ENCODE peak calls at places on chromosomes 4 and X, in ten cellular contexts. One of them, this sample, is unnamed.

GRCh38 chr4:73170518-73171198 is 87.9 kb downstream of the ANKRD17 start:
- DNase-seq in foreskin fibroblast: no peak
- DNase-seq in astrocyte: no peak
- DNase-seq in choroid plexus epithelial cell: no peak
- DNase-seq in heart right ventricle: no peak
- DNase-seq in tibial nerve: no peak
- DNase-seq in keratinocyte: no peak
- DNase-seq in cardiac muscle cell: no peak
- DNase-seq in fibroblast of mammary gland: no peak
- DNase-seq in mucosa of descending colon: no peak
- DNase-seq in this sample: no peak

GRCh38 chr4:2796261-2797187 is 3.6 kb downstream of the SH3BP2 start:
- DNase-seq in foreskin fibroblast: peak; percentile 78
- DNase-seq in astrocyte: peak; percentile 46
- DNase-seq in choroid plexus epithelial cell: peak; percentile 53
- DNase-seq in heart right ventricle: no peak
- DNase-seq in tibial nerve: peak; percentile 25
- DNase-seq in keratinocyte: peak; percentile 69
- DNase-seq in cardiac muscle cell: no peak
- DNase-seq in fibroblast of mammary gland: no peak
- DNase-seq in mucosa of descending colon: peak; percentile 92
- DNase-seq in this sample: peak; percentile 72

GRCh38 chr4:128574706-128575105 is 234.8 kb upstream of the JADE1 start:
- DNase-seq in foreskin fibroblast: no peak
- DNase-seq in astrocyte: peak; percentile 30
- DNase-seq in choroid plexus epithelial cell: peak; percentile 95
- DNase-seq in heart right ventricle: peak; percentile 60
- DNase-seq in tibial nerve: peak; percentile 46
- DNase-seq in keratinocyte: no peak
- DNase-seq in cardiac muscle cell: peak; percentile 65
- DNase-seq in fibroblast of mammary gland: peak; percentile 80
- DNase-seq in mucosa of descending colon: no peak
- DNase-seq in this sample: no peak

GRCh38 chrX:22124098-22124497 is 92.0 kb downstream of the PHEX start:
- DNase-seq in foreskin fibroblast: no peak
- DNase-seq in astrocyte: peak; percentile 8
- DNase-seq in choroid plexus epithelial cell: no peak
- DNase-seq in heart right ventricle: no peak
- DNase-seq in tibial nerve: no peak
- DNase-seq in keratinocyte: no peak
- DNase-seq in cardiac muscle cell: no peak
- DNase-seq in fibroblast of mammary gland: peak; percentile 44
- DNase-seq in mucosa of descending colon: no peak
- DNase-seq in this sample: no peak

GRCh38 chr4:93084599-93085305 is 743.8 kb upstream of the ATOH1 start:
- DNase-seq in foreskin fibroblast: no peak
- DNase-seq in astrocyte: peak; percentile 1
- DNase-seq in choroid plexus epithelial cell: peak; percentile 0
- DNase-seq in heart right ventricle: no peak
- DNase-seq in tibial nerve: no peak
- DNase-seq in keratinocyte: no peak
- DNase-seq in cardiac muscle cell: no peak
- DNase-seq in fibroblast of mammary gland: no peak
- DNase-seq in mucosa of descending colon: peak; percentile 18
- DNase-seq in this sample: no peak

GRCh38 chrX:33086886-33087285 is 124.5 kb downstream of the DMD start:
- DNase-seq in foreskin fibroblast: no peak
- DNase-seq in astrocyte: no peak
- DNase-seq in choroid plexus epithelial cell: no peak
- DNase-seq in heart right ventricle: no peak
- DNase-seq in tibial nerve: no peak
- DNase-seq in keratinocyte: no peak
- DNase-seq in cardiac muscle cell: no peak
- DNase-seq in fibroblast of mammary gland: no peak
- DNase-seq in mucosa of descending colon: no peak
- DNase-seq in this sample: no peak

GRCh38 chr4:156838761-156839160 is 132.8 kb downstream of the PDGFC start:
- DNase-seq in foreskin fibroblast: no peak
- DNase-seq in astrocyte: peak; percentile 19
- DNase-seq in choroid plexus epithelial cell: peak; percentile 42
- DNase-seq in heart right ventricle: no peak
- DNase-seq in tibial nerve: no peak
- DNase-seq in keratinocyte: no peak
- DNase-seq in cardiac muscle cell: no peak
- DNase-seq in fibroblast of mammary gland: peak; percentile 46
- DNase-seq in mucosa of descending colon: no peak
- DNase-seq in this sample: no peak

GRCh38 chr4:88779431-88779830 is 81.8 kb upstream of the NAP1L5 start:
- DNase-seq in foreskin fibroblast: no peak
- DNase-seq in astrocyte: peak; percentile 86
- DNase-seq in choroid plexus epithelial cell: peak; percentile 64
- DNase-seq in heart right ventricle: no peak
- DNase-seq in tibial nerve: no peak
- DNase-seq in keratinocyte: no peak
- DNase-seq in cardiac muscle cell: no peak
- DNase-seq in fibroblast of mammary gland: no peak
- DNase-seq in mucosa of descending colon: no peak
- DNase-seq in this sample: no peak

GRCh38 chrX:39599339-39599738 is 498.4 kb downstream of the BCOR start:
- DNase-seq in foreskin fibroblast: no peak
- DNase-seq in astrocyte: no peak
- DNase-seq in choroid plexus epithelial cell: no peak
- DNase-seq in heart right ventricle: no peak
- DNase-seq in tibial nerve: no peak
- DNase-seq in keratinocyte: peak; percentile 17
- DNase-seq in cardiac muscle cell: no peak
- DNase-seq in fibroblast of mammary gland: no peak
- DNase-seq in mucosa of descending colon: no peak
- DNase-seq in this sample: no peak

GRCh38 chr4:153438916-153439756 is 27.0 kb upstream of the TMEM131L start:
- DNase-seq in foreskin fibroblast: no peak
- DNase-seq in astrocyte: no peak
- DNase-seq in choroid plexus epithelial cell: no peak
- DNase-seq in heart right ventricle: no peak
- DNase-seq in tibial nerve: no peak
- DNase-seq in keratinocyte: no peak
- DNase-seq in cardiac muscle cell: no peak
- DNase-seq in fibroblast of mammary gland: no peak
- DNase-seq in mucosa of descending colon: no peak
- DNase-seq in this sample: no peak

GRCh38 chrX:23332101-23332887 is 2.4 kb upstream of the PTCHD1 start:
- DNase-seq in foreskin fibroblast: no peak
- DNase-seq in astrocyte: no peak
- DNase-seq in choroid plexus epithelial cell: no peak
- DNase-seq in heart right ventricle: no peak
- DNase-seq in tibial nerve: no peak
- DNase-seq in keratinocyte: no peak
- DNase-seq in cardiac muscle cell: peak; percentile 21
- DNase-seq in fibroblast of mammary gland: no peak
- DNase-seq in mucosa of descending colon: no peak
- DNase-seq in this sample: no peak

GRCh38 chrX:153209347-153209746 is 30.3 kb downstream of the MAGEA1 start:
- DNase-seq in foreskin fibroblast: no peak
- DNase-seq in astrocyte: no peak
- DNase-seq in choroid plexus epithelial cell: peak; percentile 19
- DNase-seq in heart right ventricle: no peak
- DNase-seq in tibial nerve: no peak
- DNase-seq in keratinocyte: no peak
- DNase-seq in cardiac muscle cell: no peak
- DNase-seq in fibroblast of mammary gland: no peak
- DNase-seq in mucosa of descending colon: no peak
- DNase-seq in this sample: no peak

GRCh38 chrX:72102760-72103159 is 29.0 kb downstream of the RTL5 start:
- DNase-seq in foreskin fibroblast: no peak
- DNase-seq in astrocyte: no peak
- DNase-seq in choroid plexus epithelial cell: no peak
- DNase-seq in heart right ventricle: no peak
- DNase-seq in tibial nerve: no peak
- DNase-seq in keratinocyte: no peak
- DNase-seq in cardiac muscle cell: no peak
- DNase-seq in fibroblast of mammary gland: no peak
- DNase-seq in mucosa of descending colon: no peak
- DNase-seq in this sample: no peak

GRCh38 chr4:184383497-184384055 is 90.8 kb downstream of the IRF2 start:
- DNase-seq in foreskin fibroblast: peak; percentile 94
- DNase-seq in astrocyte: peak; percentile 95
- DNase-seq in choroid plexus epithelial cell: peak; percentile 97
- DNase-seq in heart right ventricle: no peak
- DNase-seq in tibial nerve: no peak
- DNase-seq in keratinocyte: peak; percentile 76
- DNase-seq in cardiac muscle cell: no peak
- DNase-seq in fibroblast of mammary gland: peak; percentile 98
- DNase-seq in mucosa of descending colon: no peak
- DNase-seq in this sample: peak; percentile 88

GRCh38 chrX:7828594-7828993 is 14.4 kb upstream of the VCX start:
- DNase-seq in foreskin fibroblast: no peak
- DNase-seq in astrocyte: no peak
- DNase-seq in choroid plexus epithelial cell: no peak
- DNase-seq in heart right ventricle: no peak
- DNase-seq in tibial nerve: no peak
- DNase-seq in keratinocyte: no peak
- DNase-seq in cardiac muscle cell: peak; percentile 18
- DNase-seq in fibroblast of mammary gland: peak; percentile 27
- DNase-seq in mucosa of descending colon: no peak
- DNase-seq in this sample: no peak

DNA sequence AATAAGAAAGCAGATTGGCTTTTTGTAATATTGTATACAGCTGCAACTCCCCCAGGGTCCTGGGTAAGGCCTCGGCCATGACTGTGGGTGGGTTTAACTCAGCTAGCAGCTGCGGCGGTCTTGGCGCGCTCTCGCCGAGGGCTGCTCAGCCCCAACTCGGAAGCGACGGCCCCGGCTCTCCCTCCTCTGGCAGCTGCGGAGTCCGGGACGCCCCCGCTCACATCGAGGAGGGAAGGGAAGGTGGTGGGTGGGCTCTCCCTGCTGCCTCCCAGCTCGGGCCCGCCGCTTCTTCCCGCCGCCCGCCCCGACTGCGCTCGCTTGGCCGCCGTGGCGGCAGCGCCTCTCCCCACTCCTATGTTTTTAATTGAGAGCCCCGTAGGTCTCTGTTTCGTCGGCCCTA is 51.3 kb downstream of the GPR50 start:
- DNase-seq in foreskin fibroblast: no peak
- DNase-seq in astrocyte: no peak
- DNase-seq in choroid plexus epithelial cell: no peak
- DNase-seq in heart right ventricle: no peak
- DNase-seq in tibial nerve: no peak
- DNase-seq in keratinocyte: no peak
- DNase-seq in cardiac muscle cell: no peak
- DNase-seq in fibroblast of mammary gland: no peak
- DNase-seq in mucosa of descending colon: no peak
- DNase-seq in this sample: no peak
- TF ChIP-seq CTCF in foreskin fibroblast: no peak
- TF ChIP-seq CTCF in astrocyte: no peak
- TF ChIP-seq CTCF in choroid plexus epithelial cell: no peak
- TF ChIP-seq CTCF in heart right ventricle: no peak
- TF ChIP-seq CTCF in tibial nerve: no peak
- TF ChIP-seq CTCF in keratinocyte: no peak
- TF ChIP-seq CTCF in cardiac muscle cell: no peak
- TF ChIP-seq CTCF in fibroblast of mammary gland: no peak
- TF ChIP-seq CTCF in mucosa of descending colon: no peak
- TF ChIP-seq CTCF in this sample: no peak

DNA sequence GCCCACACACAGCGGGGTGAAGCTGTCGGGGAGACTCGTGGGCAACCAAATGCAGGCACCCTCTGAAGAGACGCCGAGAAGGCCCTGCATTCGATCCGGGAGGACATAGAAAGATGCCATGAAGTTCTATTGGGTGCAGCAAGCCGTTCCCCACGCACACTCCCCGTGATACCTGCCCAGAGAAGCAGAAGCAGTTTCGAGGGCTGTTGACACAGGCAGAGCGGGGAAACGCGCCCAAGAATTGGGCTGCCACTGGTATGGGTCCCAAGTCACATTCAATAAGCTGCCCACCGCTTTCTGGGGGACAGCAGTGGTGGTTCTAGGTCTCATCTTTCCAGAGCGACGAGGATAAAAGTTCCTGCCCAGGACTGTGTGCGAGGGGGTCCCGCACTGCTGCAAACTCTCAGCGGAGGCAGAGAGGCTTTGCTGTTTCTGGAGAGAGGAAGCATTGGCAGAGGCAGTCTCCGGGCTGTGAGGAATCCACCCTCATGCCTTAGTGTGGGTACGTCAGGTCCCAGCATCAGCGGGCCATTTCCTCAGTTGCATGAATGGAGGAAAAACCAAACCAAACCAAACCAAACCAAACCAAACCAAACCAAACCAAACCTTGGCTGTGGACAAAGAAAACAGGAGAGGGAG is 10.1 kb downstream of the PITX2 start:
- DNase-seq in foreskin fibroblast: no peak
- DNase-seq in astrocyte: no peak
- DNase-seq in choroid plexus epithelial cell: no peak
- DNase-seq in heart right ventricle: no peak
- DNase-seq in tibial nerve: no peak
- DNase-seq in keratinocyte: no peak
- DNase-seq in cardiac muscle cell: no peak
- DNase-seq in fibroblast of mammary gland: no peak
- DNase-seq in mucosa of descending colon: no peak
- DNase-seq in this sample: no peak
- H3K4me3 ChIP-seq in foreskin fibroblast: no peak overlapping the region
- H3K4me3 ChIP-seq in astrocyte: no peak overlapping the region
- H3K4me3 ChIP-seq in choroid plexus epithelial cell: no peak overlapping the region
- H3K4me3 ChIP-seq in heart right ventricle: no peak overlapping the region
- H3K4me3 ChIP-seq in tibial nerve: no peak overlapping the region
- H3K4me3 ChIP-seq in keratinocyte: no peak overlapping the region
- H3K4me3 ChIP-seq in cardiac muscle cell: no peak overlapping the region
- H3K4me3 ChIP-seq in fibroblast of mammary gland: no peak overlapping the region
- H3K4me3 ChIP-seq in mucosa of descending colon: no peak overlapping the region
- H3K4me3 ChIP-seq in this sample: no peak overlapping the region

GRCh38 chrX:123088331-123088730 is 95.7 kb upstream of the GRIA3 start:
- DNase-seq in foreskin fibroblast: no peak
- DNase-seq in astrocyte: no peak
- DNase-seq in choroid plexus epithelial cell: no peak
- DNase-seq in heart right ventricle: no peak
- DNase-seq in tibial nerve: no peak
- DNase-seq in keratinocyte: no peak
- DNase-seq in cardiac muscle cell: no peak
- DNase-seq in fibroblast of mammary gland: peak; percentile 44
- DNase-seq in mucosa of descending colon: no peak
- DNase-seq in this sample: no peak

GRCh38 chrX:123088930-123089329 is 95.1 kb upstream of the GRIA3 start:
- DNase-seq in foreskin fibroblast: no peak
- DNase-seq in astrocyte: no peak
- DNase-seq in choroid plexus epithelial cell: no peak
- DNase-seq in heart right ventricle: no peak
- DNase-seq in tibial nerve: no peak
- DNase-seq in keratinocyte: no peak
- DNase-seq in cardiac muscle cell: no peak
- DNase-seq in fibroblast of mammary gland: no peak
- DNase-seq in mucosa of descending colon: no peak
- DNase-seq in this sample: no peak

GRCh38 chrX:123093792-123094191 is 90.3 kb upstream of the GRIA3 start:
- DNase-seq in foreskin fibroblast: no peak
- DNase-seq in astrocyte: no peak
- DNase-seq in choroid plexus epithelial cell: no peak
- DNase-seq in heart right ventricle: no peak
- DNase-seq in tibial nerve: no peak
- DNase-seq in keratinocyte: no peak
- DNase-seq in cardiac muscle cell: no peak
- DNase-seq in fibroblast of mammary gland: no peak
- DNase-seq in mucosa of descending colon: no peak
- DNase-seq in this sample: no peak
- TF ChIP-seq CTCF in foreskin fibroblast: no peak
- TF ChIP-seq CTCF in astrocyte: no peak
- TF ChIP-seq CTCF in choroid plexus epithelial cell: no peak
- TF ChIP-seq CTCF in heart right ventricle: no peak
- TF ChIP-seq CTCF in tibial nerve: no peak
- TF ChIP-seq CTCF in keratinocyte: no peak
- TF ChIP-seq CTCF in cardiac muscle cell: no peak
- TF ChIP-seq CTCF in fibroblast of mammary gland: no peak
- TF ChIP-seq CTCF in mucosa of descending colon: no peak
- TF ChIP-seq CTCF in this sample: no peak

GRCh38 chr4:53703267-53703655 is 112.0 kb upstream of the LNX1 start:
- DNase-seq in foreskin fibroblast: no peak
- DNase-seq in astrocyte: no peak
- DNase-seq in choroid plexus epithelial cell: no peak
- DNase-seq in heart right ventricle: no peak
- DNase-seq in tibial nerve: no peak
- DNase-seq in keratinocyte: no peak
- DNase-seq in cardiac muscle cell: no peak
- DNase-seq in fibroblast of mammary gland: no peak
- DNase-seq in mucosa of descending colon: no peak
- DNase-seq in this sample: no peak
- H3K4me3 ChIP-seq in foreskin fibroblast: no peak overlapping the region
- H3K4me3 ChIP-seq in astrocyte: peak overlapping the region; percentile 37
- H3K4me3 ChIP-seq in choroid plexus epithelial cell: no peak overlapping the region
- H3K4me3 ChIP-seq in heart right ventricle: peak overlapping the region; percentile 36
- H3K4me3 ChIP-seq in tibial nerve: peak overlapping the region; percentile 28
- H3K4me3 ChIP-seq in keratinocyte: no peak overlapping the region
- H3K4me3 ChIP-seq in cardiac muscle cell: no peak overlapping the region
- H3K4me3 ChIP-seq in fibroblast of mammary gland: no peak overlapping the region
- H3K4me3 ChIP-seq in mucosa of descending colon: no peak overlapping the region
- H3K4me3 ChIP-seq in this sample: peak overlapping the region; percentile 12